ENCODE peak calls at places on chromosome 17, in nine cellular contexts. V is ovary, U is spleen, N is cardiac muscle cell, O is stomach, G is tibial nerve, W is prostate gland, K is breast epithelium, S is osteoblast. D is an unnamed sample.

GRCh38 chr17:64077409-64077808 is 52.5 kb downstream of the ERN1 start:
- DNase-seq in V (no peak), N (no peak), U (peak; percentile 88), K (no peak), S (no peak), W (no peak), O (peak; percentile 60), G (no peak), D (no peak)

GRCh38 chr17:63751806-63752205 is 10.2 kb upstream of the STRADA start:
- DNase-seq in S (no peak), U (no peak), K (no peak), G (no peak), N (no peak), O (no peak), W (no peak), V (no peak), D (no peak)

GRCh38 chr17:9907131-9907530 is 2.1 kb upstream of the RCVRN start:
- DNase-seq in N (no peak), O (no peak), W (no peak), U (peak; percentile 17), K (no peak), G (no peak), V (no peak), S (no peak), D (no peak)

GRCh38 chr17:55157165-55157564 is 107.6 kb upstream of the HLF start:
- DNase-seq in O (no peak), W (no peak), U (no peak), N (peak; percentile 57), G (no peak), V (no peak), K (no peak), S (no peak), D (peak; percentile 28)

GRCh38 chr17:77884019-77884418 is 74.5 kb upstream of the TNRC6C start:
- DNase-seq in G (no peak), V (no peak), S (no peak), U (peak; percentile 82), N (peak; percentile 73), K (no peak), W (no peak), O (no peak), D (no peak)

GRCh38 chr17:66491665-66492064 is 189.3 kb downstream of the PRKCA start:
- DNase-seq in K (no peak), N (no peak), S (no peak), W (no peak), V (no peak), O (no peak), U (no peak), G (no peak), D (no peak)

GRCh38 chr17:3026856-3027751 is 36.3 kb downstream of the OR1D5 start:
- DNase-seq in S (no peak), V (peak; percentile 23), O (no peak), N (peak; percentile 54), G (no peak), U (peak; percentile 59), W (no peak), K (no peak), D (no peak)

GRCh38 chr17:75625813-75626486 is 7.3 kb upstream of the SMIM5 start:
- DNase-seq in U (no peak), W (no peak), O (no peak), K (no peak), G (no peak), V (no peak), N (peak; percentile 75), S (peak; percentile 96), D (no peak)

GRCh38 chr17:19508327-19508867 is 25.3 kb upstream of the SLC47A1 start:
- DNase-seq in G (no peak), S (no peak), W (peak; percentile 13), N (no peak), V (peak; percentile 73), O (no peak), U (peak; percentile 88), K (no peak), D (no peak)

GRCh38 chr17:33515974-33516373 is 222.9 kb upstream of the ASIC2 start:
- DNase-seq in O (no peak), W (no peak), G (no peak), K (no peak), N (no peak), S (no peak), V (no peak), U (no peak), D (no peak)

GRCh38 chr17:48631693-48632578 is 5.8 kb upstream of the HOXB9 start:
- DNase-seq in G (no peak), K (no peak), N (no peak), V (no peak), O (no peak), U (no peak), W (no peak), S (peak; percentile 76), D (no peak)

GRCh38 chr17:77632619-77633018 is 325.9 kb upstream of the TNRC6C start:
- DNase-seq in O (no peak), U (peak; percentile 27), S (no peak), V (no peak), K (no peak), G (no peak), N (no peak), W (no peak), D (no peak)

GRCh38 chr17:67489273-67489672 is 112.2 kb downstream of the PITPNC1 start:
- DNase-seq in N (no peak), G (no peak), O (no peak), U (no peak), K (no peak), S (no peak), V (no peak), W (no peak), D (no peak)

GRCh38 chr17:49223517-49224197 is 6.9 kb downstream of the PHOSPHO1 start:
- DNase-seq in N (peak; percentile 65), O (peak; percentile 57), W (peak; percentile 13), V (peak; percentile 62), U (peak; percentile 91), G (peak; percentile 49), S (peak; percentile 98), K (no peak), D (no peak)

DNA sequence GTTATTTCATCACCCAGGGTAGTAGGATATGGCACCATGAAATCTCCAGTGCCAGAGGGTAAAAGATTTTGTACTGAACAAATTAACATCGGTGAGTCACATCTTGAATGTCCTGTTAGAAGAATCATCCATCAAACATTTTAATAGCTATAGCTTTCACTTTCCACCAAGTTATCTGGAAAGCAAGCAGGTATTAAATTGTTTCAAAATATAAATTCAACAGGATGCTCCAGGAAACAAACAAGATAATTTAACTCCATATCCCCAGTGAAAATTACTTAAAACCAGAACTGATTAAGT is 2.4 kb downstream of the VEZF1 start:
- DNase-seq in W (no peak), O (no peak), K (no peak), U (no peak), N (no peak), V (no peak), G (no peak), S (peak; percentile 81), D (no peak)
- H3K4me3 ChIP-seq in W (no peak overlapping the region), O (peak overlapping the region; percentile 23), K (no peak overlapping the region), U (peak overlapping the region; percentile 14), N (no peak overlapping the region), V (no peak overlapping the region), G (no peak overlapping the region), S (peak overlapping the region; percentile 10), D (peak overlapping the region; percentile 22)

GRCh38 chr17:79044462-79044861 is 20.5 kb downstream of the C1QTNF1 start:
- DNase-seq in G (no peak), K (no peak), W (no peak), V (peak; percentile 17), U (peak; percentile 35), N (no peak), O (no peak), S (peak; percentile 51), D (no peak)

GRCh38 chr17:79045830-79046500 is 22.0 kb downstream of the C1QTNF1 start:
- DNase-seq in K (peak; percentile 77), O (peak; percentile 82), S (peak; percentile 93), G (peak; percentile 60), V (peak; percentile 82), N (peak; percentile 77), U (peak; percentile 92), W (peak; percentile 68), D (no peak)

GRCh38 chr17:79043931-79044320 is 20.0 kb downstream of the C1QTNF1 start:
- DNase-seq in W (no peak), U (peak; percentile 65), S (peak; percentile 37), N (no peak), G (no peak), V (peak; percentile 36), O (no peak), K (no peak), D (no peak)

GRCh38 chr17:79046501-79047280 is 22.7 kb downstream of the C1QTNF1 start:
- DNase-seq in U (peak; percentile 76), W (no peak), O (no peak), K (no peak), N (no peak), S (peak; percentile 86), G (no peak), V (peak; percentile 30), D (no peak)

DNA sequence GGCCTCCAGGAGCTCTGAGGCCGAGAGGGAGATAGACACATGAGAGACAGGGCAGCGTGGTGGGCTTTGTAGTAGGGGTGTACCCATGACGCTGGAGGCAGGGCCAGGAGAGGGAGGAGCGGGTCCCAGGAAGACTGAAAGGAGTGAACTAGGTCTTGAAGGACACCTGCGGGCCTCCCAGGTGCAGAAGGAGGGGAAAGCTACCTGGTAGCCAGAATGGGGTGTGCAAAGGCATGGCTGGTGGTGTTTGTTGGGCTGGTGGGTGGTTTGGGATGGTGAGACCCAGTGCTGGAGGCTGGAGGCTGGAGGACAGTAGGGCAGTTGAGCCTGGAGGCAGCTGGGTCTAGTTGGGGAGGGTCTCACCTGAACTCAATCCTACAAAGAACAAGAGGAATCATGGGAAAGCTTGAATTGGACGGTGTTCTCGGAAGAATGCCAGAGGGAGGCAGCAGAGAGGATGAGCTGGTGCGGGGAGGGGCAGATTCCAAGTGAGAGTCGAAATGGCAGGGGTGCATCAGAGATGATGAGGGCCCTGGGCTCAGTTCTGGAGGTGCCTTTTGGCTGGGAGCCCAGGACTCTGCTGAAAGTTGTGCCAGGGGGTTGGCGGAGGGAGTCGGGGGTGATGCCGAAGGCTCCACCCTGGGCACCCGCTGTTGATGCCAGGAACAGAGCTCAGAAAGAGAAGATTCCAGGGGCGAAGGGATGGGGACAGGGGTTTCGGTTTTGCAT is 21.2 kb downstream of the C1QTNF1 start:
- DNase-seq in V (peak; percentile 38), U (peak; percentile 57), G (no peak), O (no peak), W (no peak), K (no peak), N (no peak), S (peak; percentile 73), D (no peak)
- TF ChIP-seq CTCF in V (no peak), U (no peak), G (no peak), O (no peak), W (no peak), K (no peak), N (no peak), S (no peak), D (no peak)

DNA sequence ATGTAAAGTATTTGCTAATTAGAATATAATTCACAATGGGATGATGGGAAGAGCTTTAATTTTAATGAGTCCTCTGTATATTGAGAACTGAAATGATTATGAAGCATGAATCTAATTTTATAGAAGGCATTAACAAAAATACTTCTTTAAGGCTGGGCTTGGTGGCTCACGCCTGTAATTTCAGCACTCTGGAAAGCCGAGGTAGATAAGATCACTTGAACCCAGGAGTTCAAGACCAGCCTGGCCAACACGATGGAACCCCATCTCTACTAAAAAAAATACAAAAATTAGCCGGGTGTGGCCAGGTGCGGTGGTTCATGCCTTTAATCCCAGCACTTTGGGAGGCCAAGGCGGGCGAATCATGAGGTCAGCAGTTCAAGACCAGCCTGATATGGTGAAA is 12.0 kb downstream of the CDK12 start:
- DNase-seq in O (no peak), S (no peak), U (no peak), W (no peak), G (no peak), K (no peak), V (no peak), N (no peak), D (no peak)
- H3K36me3 ChIP-seq in O (peaks cover 91% of the 10 kb centered on the region), S (peaks cover 46% of the 10 kb centered on the region), U (peaks cover 100% of the 10 kb centered on the region), W (peaks cover 13% of the 10 kb centered on the region), G (peaks cover 79% of the 10 kb centered on the region), K (no peaks in the 10 kb centered on the region), V (no peaks in the 10 kb centered on the region), N (peaks cover 29% of the 10 kb centered on the region), D (peaks cover 3% of the 10 kb centered on the region)

GRCh38 chr17:795276-795675 is 13.1 kb downstream of the MRM3 start:
- DNase-seq in O (no peak), N (no peak), W (no peak), V (no peak), U (peak; percentile 64), S (no peak), G (no peak), K (no peak), D (no peak)
- H3K4me3 ChIP-seq in O (peak overlapping the region; percentile 39), N (no peak overlapping the region), W (no peak overlapping the region), V (no peak overlapping the region), U (peak overlapping the region; percentile 46), S (peak overlapping the region; percentile 50), G (no peak overlapping the region), K (peak overlapping the region; percentile 23), D (no peak overlapping the region)